ENCODE peak calls at places on chromosomes 4 and X, in eight cellular contexts. H, N, J, F, R, K, E and W are unnamed samples.
A peak's percentile ranks its signal among the peaks of the same experiment; 100 is the strongest.

GRCh38 chrX:11010476-11010875 is 100.7 kb upstream of the HCCS start:
- DNase-seq in R (no peak), N (no peak), F (no peak), K (no peak), J (no peak), H (no peak), E (no peak), W (no peak)

GRCh38 chrX:112851161-112851779 is 10.6 kb upstream of the AMOT start:
- DNase-seq in J (no peak), R (no peak), F (no peak), H (no peak), K (no peak), N (no peak), E (no peak), W (no peak)

GRCh38 chr4:104826171-104826570 is 320.5 kb upstream of the TET2 start:
- DNase-seq in H (no peak), F (no peak), K (no peak), R (no peak), N (no peak), J (no peak), E (no peak), W (no peak)

GRCh38 chrX:1511829-1512228 is 25.2 kb downstream of the P2RY8 start:
- DNase-seq in J (no peak), K (no peak), H (no peak), F (no peak), N (no peak), E (no peak), R (no peak), W (no peak)

GRCh38 chr4:152630361-152630760 is 49.4 kb downstream of the TMEM154 start:
- DNase-seq in F (no peak), K (no peak), N (no peak), E (no peak), H (no peak), J (no peak), R (no peak), W (no peak)

GRCh38 chr4:37388672-37389368 is 144.3 kb downstream of the NWD2 start:
- DNase-seq in K (no peak), F (no peak), E (no peak), H (no peak), N (no peak), R (no peak), J (no peak), W (no peak)

GRCh38 chr4:128606173-128606572 is 203.3 kb upstream of the JADE1 start:
- DNase-seq in H (no peak), F (peak; percentile 10), J (peak; percentile 56), K (no peak), N (no peak), E (no peak), R (no peak), W (peak; percentile 15)

GRCh38 chr4:10151182-10151581 is 34.6 kb upstream of the WDR1 start:
- DNase-seq in H (no peak), R (no peak), F (no peak), K (no peak), N (no peak), J (no peak), E (no peak), W (no peak)

GRCh38 chrX:111646515-111646914 is 34.5 kb upstream of the ALG13 start:
- DNase-seq in R (no peak), H (no peak), K (no peak), N (no peak), J (no peak), F (no peak), E (no peak), W (no peak)

GRCh38 chr4:40629401-40630334 is at the start of gene RBM47:
- DNase-seq in N (peak; percentile 80), H (peak; percentile 33), K (peak; percentile 16), F (peak; percentile 6), J (no peak), E (peak; percentile 89), R (peak; percentile 33), W (peak; percentile 29)

GRCh38 chr4:85431881-85432280 is 43.1 kb upstream of the ARHGAP24 start:
- DNase-seq in K (no peak), H (no peak), J (no peak), F (no peak), R (no peak), E (no peak), N (no peak), W (no peak)

GRCh38 chr4:23476514-23477090 is 413.2 kb downstream of the PPARGC1A start:
- DNase-seq in H (no peak), K (no peak), N (no peak), J (no peak), F (no peak), R (no peak), E (no peak), W (no peak)

GRCh38 chr4:107824367-107825071 is at the start of gene SGMS2:
- DNase-seq in N (peak; percentile 78), K (peak; percentile 85), H (peak; percentile 20), E (peak; percentile 90), R (peak; percentile 83), F (peak; percentile 91), J (peak; percentile 84), W (peak; percentile 71)

GRCh38 chr4:80268081-80268823 is 1.8 kb downstream of the FGF5 start:
- DNase-seq in H (no peak), F (no peak), R (no peak), K (no peak), J (no peak), E (no peak), N (no peak), W (no peak)

GRCh38 chrX:8731579-8732395 is at the start of gene ANOS1:
- DNase-seq in E (no peak), H (no peak), F (peak; percentile 52), J (peak; percentile 67), R (peak; percentile 23), K (no peak), N (no peak), W (peak; percentile 13)

DNA sequence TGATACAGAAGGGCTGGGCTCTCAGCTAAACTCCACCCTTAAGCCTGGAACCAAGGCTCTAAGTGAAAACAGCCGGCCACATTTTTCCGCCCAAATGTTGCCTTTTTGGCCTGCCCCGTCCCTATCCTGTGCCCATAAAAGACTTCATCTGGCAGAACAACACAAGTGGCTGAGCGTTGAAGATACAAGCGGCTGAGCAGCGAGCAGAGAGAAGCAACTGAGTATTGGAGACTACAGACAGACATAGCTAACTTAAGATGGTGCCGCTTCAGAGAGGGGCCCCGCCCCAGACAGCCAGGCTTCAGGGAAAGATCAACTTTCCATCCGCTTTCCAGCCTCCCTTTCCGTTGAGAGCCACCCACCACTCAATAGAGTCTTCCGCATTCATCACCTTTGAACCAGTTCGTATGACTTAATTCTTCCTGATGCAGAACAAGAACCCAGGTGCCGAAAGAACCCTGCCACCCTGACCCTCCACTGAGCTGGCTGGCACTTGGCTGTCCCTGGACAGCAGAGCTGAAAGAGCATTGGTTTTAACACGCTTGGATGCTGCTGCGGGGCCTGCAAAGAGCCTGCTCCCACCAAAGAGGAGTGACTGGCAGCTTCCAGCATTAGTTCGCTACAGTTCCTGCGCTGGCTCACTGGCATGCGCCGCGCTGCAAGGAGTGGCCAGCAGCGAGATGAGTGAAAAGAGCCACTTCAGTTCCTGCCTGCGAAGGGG is 853.2 kb upstream of the INTU start:
- DNase-seq in K (no peak), N (no peak), R (peak; percentile 6), H (no peak), E (no peak), J (no peak), F (no peak), W (no peak)
- TF ChIP-seq POLR2A in K (no peak), N (no peak), R (no peak), H (no peak), E (no peak), J (no peak), F (no peak), W (no peak)

GRCh38 chr4:88415982-88416381 is 37.3 kb downstream of the HERC6 start:
- DNase-seq in N (no peak), E (peak; percentile 10), H (no peak), F (no peak), J (no peak), K (no peak), R (no peak), W (no peak)

GRCh38 chr4:88409206-88409605 is 30.6 kb downstream of the HERC6 start:
- DNase-seq in R (no peak), N (no peak), H (no peak), F (no peak), K (no peak), E (no peak), J (no peak), W (no peak)

GRCh38 chr4:88409789-88410188 is 31.1 kb downstream of the HERC6 start:
- DNase-seq in R (no peak), E (no peak), K (no peak), F (no peak), N (no peak), H (no peak), J (no peak), W (no peak)

GRCh38 chr4:88414755-88415154 is 36.1 kb downstream of the HERC6 start:
- DNase-seq in R (no peak), F (no peak), K (no peak), E (no peak), J (no peak), H (no peak), N (no peak), W (no peak)

GRCh38 chr4:88411491-88412101 is 32.9 kb downstream of the HERC6 start:
- DNase-seq in N (no peak), K (no peak), H (no peak), R (no peak), F (no peak), E (no peak), J (no peak), W (no peak)
- TF ChIP-seq POLR2A in N (no peak), K (no peak), H (no peak), R (no peak), F (no peak), E (no peak), J (no peak), W (no peak)

GRCh38 chr4:145481942-145482208 is 222 bp downstream of the SMAD1 start:
- DNase-seq in H (no peak), K (no peak), J (no peak), R (no peak), N (no peak), E (no peak), F (no peak), W (no peak)

GRCh38 chr4:145480257-145480656 is 1.4 kb upstream of the SMAD1 start:
- DNase-seq in E (no peak), H (no peak), K (no peak), N (no peak), F (no peak), R (no peak), J (no peak), W (no peak)

GRCh38 chr4:145484240-145484846 is 2.7 kb downstream of the SMAD1 start:
- DNase-seq in H (no peak), N (no peak), F (peak; percentile 47), E (no peak), K (no peak), R (no peak), J (no peak), W (no peak)

GRCh38 chr4:145481164-145481941 is at the start of gene SMAD1:
- DNase-seq in N (peak; percentile 88), E (peak; percentile 86), K (peak; percentile 74), R (peak; percentile 66), F (peak; percentile 76), H (peak; percentile 43), J (peak; percentile 87), W (peak; percentile 41)

GRCh38 chr4:145482209-145483021 is 762 bp downstream of the SMAD1 start:
- DNase-seq in F (peak; percentile 79), R (peak; percentile 48), J (peak; percentile 64), K (peak; percentile 53), E (peak; percentile 61), N (peak; percentile 66), H (peak; percentile 38), W (peak; percentile 21)
- TF ChIP-seq POLR2A in F (peak; percentile 51), R (no peak), J (peak; percentile 50), K (no peak), E (peak; percentile 64), N (peak; percentile 13), H (peak; percentile 19), W (no peak)

GRCh38 chr4:168815373-168816345 is 194.4 kb downstream of the CBR4 start:
- DNase-seq in J (no peak), K (no peak), E (no peak), F (peak; percentile 75), H (no peak), R (no peak), N (no peak), W (no peak)
- TF ChIP-seq POLR2A in J (no peak), K (no peak), E (no peak), F (no peak), H (no peak), R (no peak), N (no peak), W (no peak)